ENCODE peak calls at places on chromosomes 4 and X, in seven cellular contexts. S is HepG2, K is upper lobe of left lung, N is GM23338, Y is HL-60, G is H1, U is sigmoid colon. A is an unnamed sample.

GRCh38 chr4:1340861-1341260 is 6.1 kb upstream of the UVSSA start:
- DNase-seq in S (no peak), K (no peak), N (no peak), Y (no peak), G (no peak), U (no peak), A (no peak)

GRCh38 chr4:151114986-151115385 is 15.6 kb downstream of the RPS3A start:
- DNase-seq in S (no peak), K (no peak), N (no peak), Y (no peak), G (no peak), U (no peak), A (no peak)

GRCh38 chr4:112296949-112297483 is at the start of gene ALPK1:
- DNase-seq in S (peak), K (no peak), N (no peak), Y (peak), G (no peak), U (no peak), A (no peak)

GRCh38 chrX:55109304-55109703 is 20.5 kb downstream of the PAGE2 start:
- DNase-seq in S (no peak), K (no peak), N (no peak), Y (no peak), G (no peak), U (no peak), A (no peak)

GRCh38 chr4:38145033-38145673 is 185.0 kb downstream of the PTTG2 start:
- DNase-seq in S (no peak), K (peak), N (no peak), Y (no peak), G (no peak), U (no peak), A (no peak)

GRCh38 chr4:52968696-52969095 is 106.6 kb downstream of the RASL11B start:
- DNase-seq in S (no peak), K (no peak), N (no peak), Y (no peak), G (no peak), U (no peak), A (no peak)

GRCh38 chr4:184755278-184755677 is 21.4 kb upstream of the CENPU start:
- DNase-seq in S (no peak), K (no peak), N (no peak), Y (no peak), G (no peak), U (no peak), A (peak)

GRCh38 chr4:77920371-77920770 is 57.7 kb downstream of the MRPL1 start:
- DNase-seq in S (no peak), K (no peak), N (peak), Y (no peak), G (no peak), U (no peak), A (no peak)

GRCh38 chr4:77773101-77773500 is 46.1 kb downstream of the CNOT6L start:
- DNase-seq in S (no peak), K (no peak), N (no peak), Y (no peak), G (no peak), U (no peak), A (no peak)

GRCh38 chr4:52110171-52110570 is 59.1 kb downstream of the SPATA18 start:
- DNase-seq in S (no peak), K (no peak), N (no peak), Y (no peak), G (no peak), U (no peak), A (no peak)

GRCh38 chr4:139798456-139798855 is 132.8 kb downstream of the MGST2 start:
- DNase-seq in S (no peak), K (no peak), N (no peak), Y (no peak), G (no peak), U (no peak), A (no peak)

GRCh38 chr4:81207793-81208192 is 7.2 kb downstream of the PRKG2 start:
- DNase-seq in S (no peak), K (no peak), N (no peak), Y (no peak), G (no peak), U (no peak), A (no peak)

GRCh38 chrX:39756086-39756883 is 341.5 kb downstream of the BCOR start:
- DNase-seq in S (no peak), K (no peak), N (no peak), Y (no peak), G (no peak), U (peak), A (no peak)

GRCh38 chr4:122012735-122013134 is 60.9 kb upstream of the TRPC3 start:
- DNase-seq in S (no peak), K (no peak), N (no peak), Y (no peak), G (no peak), U (no peak), A (no peak)

GRCh38 chrX:43618376-43619205 is 37.5 kb upstream of the MAOA start:
- DNase-seq in S (peak), K (no peak), N (peak), Y (no peak), G (peak), U (no peak), A (no peak)

GRCh38 chrX:106891762-106892161 is 11.4 kb downstream of the RIPPLY1 start:
- DNase-seq in S (no peak), K (no peak), N (no peak), Y (no peak), G (no peak), U (no peak), A (no peak)

GRCh38 chrX:48107717-48108116 is 22.7 kb upstream of the SPACA5B start:
- DNase-seq in S (no peak), K (no peak), N (no peak), Y (no peak), G (no peak), U (no peak), A (no peak)

GRCh38 chr4:109263721-109264120 is 38.7 kb downstream of the COL25A1 start:
- DNase-seq in S (no peak), K (no peak), N (no peak), Y (no peak), G (no peak), U (no peak), A (no peak)

GRCh38 chr4:170339522-170339921 is 249.8 kb upstream of the AADAT start:
- DNase-seq in S (no peak), K (no peak), N (no peak), Y (no peak), G (no peak), U (no peak), A (no peak)

GRCh38 chrX:105646592-105647372 is 175.6 kb upstream of the NRK start:
- DNase-seq in S (no peak), K (no peak), N (no peak), Y (no peak), G (no peak), U (no peak), A (no peak)

GRCh38 chr4:100581337-100581736 is 63.5 kb upstream of the EMCN start:
- DNase-seq in S (no peak), K (no peak), N (no peak), Y (no peak), G (no peak), U (no peak), A (no peak)

GRCh38 chr4:2745981-2746806 is 9.9 kb downstream of the TNIP2 start:
- DNase-seq in S (no peak), K (peak), N (no peak), Y (peak), G (no peak), U (no peak), A (no peak)
- TF ChIP-seq POLR2AphosphoS5 in S (no peak), K (peak), N (no peak), Y (no peak), G (no peak), U (no peak), A (no peak)

GRCh38 chrX:112636951-112637541 is 42.7 kb downstream of the LHFPL1 start:
- DNase-seq in S (no peak), K (no peak), N (no peak), Y (no peak), G (no peak), U (no peak), A (no peak)
- TF ChIP-seq POLR2AphosphoS5 in S (no peak), K (no peak), N (no peak), Y (no peak), G (no peak), U (no peak), A (no peak)

GRCh38 chr4:152258804-152259708 is 276.8 kb downstream of the FBXW7 start:
- DNase-seq in S (peak), K (no peak), N (no peak), Y (no peak), G (no peak), U (no peak), A (no peak)

GRCh38 chr4:152257601-152258066 is 278.3 kb downstream of the FBXW7 start:
- DNase-seq in S (peak), K (no peak), N (peak), Y (no peak), G (no peak), U (no peak), A (no peak)

GRCh38 chr4:152256996-152257395 is 278.9 kb downstream of the FBXW7 start:
- DNase-seq in S (no peak), K (no peak), N (no peak), Y (no peak), G (no peak), U (no peak), A (no peak)

GRCh38 chr4:152258391-152258790 is 277.5 kb downstream of the FBXW7 start:
- DNase-seq in S (no peak), K (no peak), N (no peak), Y (no peak), G (no peak), U (no peak), A (no peak)

GRCh38 chr4:152255437-152255836 is 280.5 kb downstream of the FBXW7 start:
- DNase-seq in S (no peak), K (peak), N (no peak), Y (no peak), G (no peak), U (no peak), A (no peak)
- TF ChIP-seq POLR2AphosphoS5 in S (no peak), K (no peak), N (no peak), Y (no peak), G (no peak), U (no peak), A (no peak)

GRCh38 chr4:8353158-8353495 is 83.6 kb downstream of the HTRA3 start:
- DNase-seq in S (no peak), K (peak), N (no peak), Y (no peak), G (no peak), U (peak), A (no peak)
- TF ChIP-seq POLR2AphosphoS5 in S (no peak), K (no peak), N (no peak), Y (no peak), G (no peak), U (no peak), A (no peak)

A was measured in breast epithelium.